ENCODE peak calls at places on chromosomes 13 and 19, in six cellular contexts. One of them, this sample, is unnamed.

GRCh38 chr19:1616396-1616795 is 11.1 kb upstream of the UQCR11 start:
- DNase-seq in IMR-90: no peak
- DNase-seq in EL: peak; percentile 60
- DNase-seq in T-helper 2 cell: no peak
- DNase-seq in A549: no peak
- DNase-seq in NCI-H82: no peak
- DNase-seq in this sample: no peak

GRCh38 chr19:610801-611505 is 21.3 kb downstream of the HCN2 start:
- DNase-seq in IMR-90: peak; percentile 76
- DNase-seq in EL: peak; percentile 90
- DNase-seq in T-helper 2 cell: peak; percentile 15
- DNase-seq in A549: peak; percentile 58
- DNase-seq in NCI-H82: peak; percentile 87
- DNase-seq in this sample: no peak

GRCh38 chr13:25538276-25538675 is 166.5 kb downstream of the ATP8A2 start:
- DNase-seq in IMR-90: no peak
- DNase-seq in EL: no peak
- DNase-seq in T-helper 2 cell: no peak
- DNase-seq in A549: no peak
- DNase-seq in NCI-H82: no peak
- DNase-seq in this sample: no peak

GRCh38 chr19:33634361-33635091 is 12.8 kb downstream of the CHST8 start:
- DNase-seq in IMR-90: no peak
- DNase-seq in EL: no peak
- DNase-seq in T-helper 2 cell: no peak
- DNase-seq in A549: no peak
- DNase-seq in NCI-H82: no peak
- DNase-seq in this sample: no peak

GRCh38 chr19:1521636-1522035 is 2.2 kb upstream of the PLK5 start:
- DNase-seq in IMR-90: no peak
- DNase-seq in EL: no peak
- DNase-seq in T-helper 2 cell: no peak
- DNase-seq in A549: no peak
- DNase-seq in NCI-H82: no peak
- DNase-seq in this sample: no peak

GRCh38 chr13:30364876-30365275 is 57.4 kb upstream of the UBE2L5 start:
- DNase-seq in IMR-90: peak; percentile 48
- DNase-seq in EL: peak; percentile 45
- DNase-seq in T-helper 2 cell: no peak
- DNase-seq in A549: no peak
- DNase-seq in NCI-H82: no peak
- DNase-seq in this sample: no peak

GRCh38 chr19:15210323-15210774 is 9.6 kb upstream of the NOTCH3 start:
- DNase-seq in IMR-90: peak; percentile 59
- DNase-seq in EL: peak; percentile 81
- DNase-seq in T-helper 2 cell: no peak
- DNase-seq in A549: peak; percentile 91
- DNase-seq in NCI-H82: no peak
- DNase-seq in this sample: no peak

GRCh38 chr19:6211632-6212402 is 68.0 kb downstream of the MLLT1 start:
- DNase-seq in IMR-90: no peak
- DNase-seq in EL: no peak
- DNase-seq in T-helper 2 cell: no peak
- DNase-seq in A549: no peak
- DNase-seq in NCI-H82: no peak
- DNase-seq in this sample: no peak

GRCh38 chr13:33927315-33927714 is 109.4 kb downstream of the RFC3 start:
- DNase-seq in IMR-90: peak; percentile 64
- DNase-seq in EL: peak; percentile 44
- DNase-seq in T-helper 2 cell: no peak
- DNase-seq in A549: peak; percentile 16
- DNase-seq in NCI-H82: no peak
- DNase-seq in this sample: no peak

GRCh38 chr19:43395561-43395960 is 19.1 kb upstream of the TEX101 start:
- DNase-seq in IMR-90: no peak
- DNase-seq in EL: no peak
- DNase-seq in T-helper 2 cell: no peak
- DNase-seq in A549: no peak
- DNase-seq in NCI-H82: no peak
- DNase-seq in this sample: no peak

GRCh38 chr13:46667687-46668281 is 114.8 kb downstream of the LRCH1 start:
- DNase-seq in IMR-90: no peak
- DNase-seq in EL: peak; percentile 26
- DNase-seq in T-helper 2 cell: no peak
- DNase-seq in A549: no peak
- DNase-seq in NCI-H82: no peak
- DNase-seq in this sample: no peak

GRCh38 chr13:51803422-51804294 is at the start of gene DHRS12:
- DNase-seq in IMR-90: peak; percentile 66
- DNase-seq in EL: peak; percentile 83
- DNase-seq in T-helper 2 cell: peak; percentile 67
- DNase-seq in A549: peak; percentile 82
- DNase-seq in NCI-H82: peak; percentile 95
- DNase-seq in this sample: peak; percentile 61

GRCh38 chr19:27774827-27775226 is 1438.1 kb downstream of the UQCRFS1 start:
- DNase-seq in IMR-90: no peak
- DNase-seq in EL: peak; percentile 4
- DNase-seq in T-helper 2 cell: no peak
- DNase-seq in A549: peak; percentile 76
- DNase-seq in NCI-H82: peak; percentile 25
- DNase-seq in this sample: no peak